ENCODE peak calls at places on chromosomes 6 and 20, in eight cellular contexts. R is mammary epithelial cell, C is sciatic nerve, J is Calu3, Q is neural progenitor cell, P is AG20443, S is KG1, D is LHCN-M2. B is an unnamed sample.

GRCh38 chr20:35248641-35249475 is 22.4 kb downstream of the MMP24 start:
- DNase-seq in R (no peak), C (no peak), J (no peak), Q (no peak), P (no peak), S (no peak), D (no peak), B (no peak)

GRCh38 chr20:9572690-9573089 is 58.3 kb downstream of the LAMP5 start:
- DNase-seq in R (no peak), C (no peak), J (no peak), Q (peak), P (no peak), S (no peak), D (no peak), B (no peak)

GRCh38 chr6:74715362-74716068 is 490.3 kb downstream of the COL12A1 start:
- DNase-seq in R (peak), C (no peak), J (no peak), Q (no peak), P (no peak), S (no peak), D (peak), B (peak)

GRCh38 chr20:34301587-34302311 is 1.4 kb downstream of the AHCY start:
- DNase-seq in R (no peak), C (no peak), J (no peak), Q (no peak), P (no peak), S (no peak), D (no peak), B (no peak)

GRCh38 chr6:12990162-12990561 is 273.6 kb downstream of the PHACTR1 start:
- DNase-seq in R (no peak), C (no peak), J (no peak), Q (no peak), P (no peak), S (no peak), D (no peak), B (no peak)

GRCh38 chr20:21322083-21322710 is 19.1 kb downstream of the XRN2 start:
- DNase-seq in R (peak), C (no peak), J (no peak), Q (no peak), P (no peak), S (no peak), D (peak), B (no peak)

GRCh38 chr6:142665393-142665792 is 279.6 kb downstream of the HIVEP2 start:
- DNase-seq in R (no peak), C (no peak), J (no peak), Q (no peak), P (no peak), S (no peak), D (no peak), B (no peak)

GRCh38 chr6:125102901-125103300 is 50.7 kb upstream of the TPD52L1 start:
- DNase-seq in R (peak), C (no peak), J (peak), Q (no peak), P (peak), S (no peak), D (peak), B (peak)

GRCh38 chr20:29878281-29878741 is 1379.2 kb upstream of the DEFB115 start:
- DNase-seq in R (no peak), C (peak), J (no peak), Q (peak), P (no peak), S (no peak), D (no peak), B (peak)

GRCh38 chr20:11235058-11235457 is 561.3 kb upstream of the JAG1 start:
- DNase-seq in R (peak), C (no peak), J (no peak), Q (no peak), P (peak), S (no peak), D (peak), B (no peak)

GRCh38 chr6:150002710-150003109 is 22.6 kb downstream of the RAET1L start:
- DNase-seq in R (no peak), C (no peak), J (no peak), Q (no peak), P (no peak), S (no peak), D (no peak), B (no peak)

GRCh38 chr6:90082847-90083246 is 188.6 kb downstream of the GJA10 start:
- DNase-seq in R (no peak), C (no peak), J (no peak), Q (no peak), P (no peak), S (no peak), D (no peak), B (no peak)

GRCh38 chr6:105135056-105135455 is 44.8 kb downstream of the POPDC3 start:
- DNase-seq in R (peak), C (no peak), J (peak), Q (peak), P (peak), S (no peak), D (peak), B (no peak)

GRCh38 chr6:44135875-44136274 is 8.5 kb downstream of the TMEM63B start:
- DNase-seq in R (no peak), C (no peak), J (no peak), Q (no peak), P (no peak), S (no peak), D (no peak), B (no peak)

GRCh38 chr20:53779822-53780221 is 186.2 kb upstream of the ZNF217 start:
- DNase-seq in R (no peak), C (no peak), J (no peak), Q (no peak), P (no peak), S (no peak), D (no peak), B (no peak)

GRCh38 chr6:31400467-31401289 is 2.7 kb upstream of the MICA start:
- DNase-seq in R (peak), C (peak), J (peak), Q (peak), P (peak), S (peak), D (peak), B (no peak)